ENCODE peak calls at places on chromosomes 16 and 17, in four cellular contexts. T is stimulated activated CD8-positive, alpha-beta memory T cell treated with anti-CD3 and anti-CD28 coated beads, Interleukin-4, amount 100 ng/mL, for 1 hour; H is C1 segment of cervical spinal cord; C is hepatic stellate cell. E is an unnamed sample.

GRCh38 chr16:58127634-58128033 is 1.5 kb downstream of the CFAP20 start:
- DNase-seq in T (no peak), C (no peak), H (no peak), E (no peak)

GRCh38 chr16:88975511-88976061 is 1.4 kb downstream of the CBFA2T3 start:
- DNase-seq in T (no peak), H (no peak), C (no peak), E (peak)

GRCh38 chr16:60166111-60166510 is 1432.0 kb upstream of the GOT2 start:
- DNase-seq in T (no peak), C (no peak), H (no peak), E (no peak)

GRCh38 chr17:79645022-79645776 is 34.3 kb upstream of the RBFOX3 start:
- DNase-seq in C (no peak), H (no peak), T (no peak), E (no peak)

GRCh38 chr16:57609541-57610401 is 18.7 kb upstream of the ADGRG1 start:
- DNase-seq in T (no peak), C (peak), H (no peak), E (peak)

GRCh38 chr16:65333298-65333697 is 211.4 kb upstream of the CDH11 start:
- DNase-seq in C (no peak), T (no peak), H (no peak), E (no peak)

GRCh38 chr17:78541488-78542237 is 35.5 kb downstream of the DNAH17 start:
- DNase-seq in C (no peak), H (no peak), T (no peak), E (no peak)

GRCh38 chr17:39939588-39940419 is 12.3 kb downstream of the LRRC3C start:
- DNase-seq in T (no peak), C (peak), H (no peak), E (peak)

GRCh38 chr17:42536372-42537155 is 523 bp downstream of the NAGLU start:
- DNase-seq in C (peak), H (peak), T (no peak), E (peak)

GRCh38 chr17:3004150-3004801 is 59.1 kb downstream of the OR1D5 start:
- DNase-seq in C (peak), T (peak), H (peak), E (peak)

GRCh38 chr17:18332909-18333489 is 17.9 kb downstream of the SMCR8 start:
- DNase-seq in C (no peak), H (no peak), T (no peak), E (no peak)

GRCh38 chr17:29112780-29113295 is 67.4 kb downstream of the MYO18A start:
- DNase-seq in H (no peak), C (no peak), T (no peak), E (no peak)

GRCh38 chr17:64413505-64413904 is 22.8 kb upstream of the PECAM1 start:
- DNase-seq in H (no peak), C (no peak), T (no peak), E (no peak)

GRCh38 chr16:11229906-11230305 is 26.1 kb downstream of the SOCS1 start:
- DNase-seq in C (no peak), T (no peak), H (no peak), E (no peak)

GRCh38 chr16:86834451-86835035 is 256.2 kb downstream of the FOXL1 start:
- DNase-seq in T (no peak), H (no peak), C (no peak), E (peak)

GRCh38 chr17:8844229-8845218 is 22.9 kb downstream of the PIK3R6 start:
- DNase-seq in H (no peak), T (no peak), C (no peak), E (no peak)

GRCh38 chr16:57937861-57938260 is 33.1 kb downstream of the CNGB1 start:
- DNase-seq in C (no peak), T (no peak), H (no peak), E (no peak)

GRCh38 chr17:40551874-40552768 is 13.2 kb downstream of the CCR7 start:
- DNase-seq in T (no peak), H (no peak), C (peak), E (no peak)

GRCh38 chr17:1787301-1787902 is 25.5 kb downstream of the SERPINF1 start:
- DNase-seq in C (peak), H (no peak), T (no peak), E (peak)

GRCh38 chr17:28335959-28336871 is 654 bp downstream of the TNFAIP1 start:
- DNase-seq in T (no peak), C (peak), H (no peak), E (peak)

GRCh38 chr17:27269201-27269600 is 24.7 kb upstream of the WSB1 start:
- DNase-seq in T (no peak), C (no peak), H (no peak), E (no peak)

GRCh38 chr17:47733414-47734288 is 615 bp downstream of the TBX21 start:
- DNase-seq in H (no peak), C (no peak), T (no peak), E (no peak)

GRCh38 chr17:48052956-48053757 is 5.0 kb downstream of the NFE2L1 start:
- DNase-seq in T (no peak), H (peak), C (peak), E (peak)

GRCh38 chr17:77942111-77942988 is 16.2 kb upstream of the TNRC6C start:
- DNase-seq in C (no peak), H (peak), T (no peak), E (peak)

GRCh38 chr17:68987966-68988365 is 32.8 kb upstream of the ABCA8 start:
- DNase-seq in H (no peak), T (no peak), C (no peak), E (no peak)

GRCh38 chr16:27844826-27845225 is 218.7 kb downstream of the GSG1L start:
- DNase-seq in C (no peak), H (no peak), T (no peak), E (no peak)

GRCh38 chr17:11601661-11602060 is 3.4 kb downstream of the DNAH9 start:
- DNase-seq in H (no peak), C (no peak), T (no peak), E (no peak)

GRCh38 chr16:79437764-79438728 is 162.5 kb downstream of the MAF start:
- DNase-seq in C (no peak), T (no peak), H (peak), E (no peak)

GRCh38 chr16:55501549-55502322 is 7.1 kb upstream of the LPCAT2 start:
- DNase-seq in H (no peak), C (no peak), T (no peak), E (no peak)

GRCh38 chr16:50011707-50012106 is 13.3 kb upstream of the CNEP1R1 start:
- DNase-seq in C (no peak), T (no peak), H (no peak), E (no peak)

GRCh38 chr17:76408037-76408849 is 23.8 kb downstream of the SPHK1 start:
- DNase-seq in C (peak), H (no peak), T (peak), E (no peak)

GRCh38 chr16:30183961-30184429 is 593 bp downstream of the CORO1A start:
- DNase-seq in T (peak), C (no peak), H (no peak), E (peak)

GRCh38 chr16:86878290-86879160 is 300.2 kb downstream of the FOXL1 start:
- DNase-seq in T (no peak), C (no peak), H (no peak), E (no peak)

GRCh38 chr17:46270032-46270431 is 24.9 kb upstream of the LRRC37A start:
- DNase-seq in T (no peak), C (no peak), H (no peak), E (no peak)

GRCh38 chr16:28548306-28548802 is 5.4 kb upstream of the SGF29 start:
- DNase-seq in H (no peak), T (no peak), C (no peak), E (no peak)

GRCh38 chr17:44759096-44759915 is 518 bp downstream of the ADAM11 start:
- DNase-seq in T (no peak), C (peak), H (no peak), E (no peak)

GRCh38 chr16:51440096-51440495 is 289.0 kb upstream of the SALL1 start:
- DNase-seq in H (peak), C (no peak), T (no peak), E (no peak)

GRCh38 chr17:34377078-34377823 is 14.2 kb upstream of the CCL1 start:
- DNase-seq in H (no peak), T (no peak), C (no peak), E (no peak)

GRCh38 chr17:73123606-73124320 is 31.3 kb upstream of the SLC39A11 start:
- DNase-seq in T (no peak), C (no peak), H (no peak), E (no peak)